ENCODE peak calls at places on chromosomes 5 and 9, in seven cellular contexts. One of them, this sample, is unnamed.

GRCh38 chr9:89011683-89012082 is 20.4 kb downstream of the S1PR3 start:
- DNase-seq in astrocyte: no peak
- DNase-seq in stimulated activated naive CD8-positive, alpha-beta T cell treated with anti-CD3 and anti-CD28 coated beads, Interleukin-15, Interleukin-2, amounts not matched to agents 100 U/mL and 50 U/mL, for 24 hours: no peak
- DNase-seq in AG10803: no peak
- DNase-seq in NCI-H748 treated with DMSO at 0.1 percent for 48 hours: no peak
- DNase-seq in cardiac fibroblast: no peak
- DNase-seq in cerebellum: no peak
- DNase-seq in this sample: no peak

GRCh38 chr5:146878471-146879172 is at the start of gene PPP2R2B:
- DNase-seq in astrocyte: peak
- DNase-seq in stimulated activated naive CD8-positive, alpha-beta T cell treated with anti-CD3 and anti-CD28 coated beads, Interleukin-15, Interleukin-2, amounts not matched to agents 100 U/mL and 50 U/mL, for 24 hours: peak
- DNase-seq in AG10803: peak
- DNase-seq in NCI-H748 treated with DMSO at 0.1 percent for 48 hours: peak
- DNase-seq in cardiac fibroblast: peak
- DNase-seq in cerebellum: peak
- DNase-seq in this sample: no peak

GRCh38 chr5:121273818-121274433 is 577.8 kb upstream of the FTMT start:
- DNase-seq in astrocyte: peak
- DNase-seq in stimulated activated naive CD8-positive, alpha-beta T cell treated with anti-CD3 and anti-CD28 coated beads, Interleukin-15, Interleukin-2, amounts not matched to agents 100 U/mL and 50 U/mL, for 24 hours: no peak
- DNase-seq in AG10803: peak
- DNase-seq in NCI-H748 treated with DMSO at 0.1 percent for 48 hours: no peak
- DNase-seq in cardiac fibroblast: peak
- DNase-seq in cerebellum: no peak
- DNase-seq in this sample: no peak

GRCh38 chr5:148776780-148777179 is 49.6 kb upstream of the ADRB2 start:
- DNase-seq in astrocyte: peak
- DNase-seq in stimulated activated naive CD8-positive, alpha-beta T cell treated with anti-CD3 and anti-CD28 coated beads, Interleukin-15, Interleukin-2, amounts not matched to agents 100 U/mL and 50 U/mL, for 24 hours: peak
- DNase-seq in AG10803: peak
- DNase-seq in NCI-H748 treated with DMSO at 0.1 percent for 48 hours: no peak
- DNase-seq in cardiac fibroblast: peak
- DNase-seq in cerebellum: no peak
- DNase-seq in this sample: no peak

GRCh38 chr5:69416699-69417098 is 1.8 kb downstream of the MARVELD2 start:
- DNase-seq in astrocyte: no peak
- DNase-seq in stimulated activated naive CD8-positive, alpha-beta T cell treated with anti-CD3 and anti-CD28 coated beads, Interleukin-15, Interleukin-2, amounts not matched to agents 100 U/mL and 50 U/mL, for 24 hours: no peak
- DNase-seq in AG10803: no peak
- DNase-seq in NCI-H748 treated with DMSO at 0.1 percent for 48 hours: no peak
- DNase-seq in cardiac fibroblast: no peak
- DNase-seq in cerebellum: no peak
- DNase-seq in this sample: no peak

GRCh38 chr9:134540441-134541372 is 100.9 kb upstream of the COL5A1 start:
- DNase-seq in astrocyte: no peak
- DNase-seq in stimulated activated naive CD8-positive, alpha-beta T cell treated with anti-CD3 and anti-CD28 coated beads, Interleukin-15, Interleukin-2, amounts not matched to agents 100 U/mL and 50 U/mL, for 24 hours: no peak
- DNase-seq in AG10803: no peak
- DNase-seq in NCI-H748 treated with DMSO at 0.1 percent for 48 hours: no peak
- DNase-seq in cardiac fibroblast: no peak
- DNase-seq in cerebellum: no peak
- DNase-seq in this sample: no peak

GRCh38 chr5:112684737-112685136 is 52.9 kb upstream of the APC start:
- DNase-seq in astrocyte: peak
- DNase-seq in stimulated activated naive CD8-positive, alpha-beta T cell treated with anti-CD3 and anti-CD28 coated beads, Interleukin-15, Interleukin-2, amounts not matched to agents 100 U/mL and 50 U/mL, for 24 hours: no peak
- DNase-seq in AG10803: peak
- DNase-seq in NCI-H748 treated with DMSO at 0.1 percent for 48 hours: no peak
- DNase-seq in cardiac fibroblast: peak
- DNase-seq in cerebellum: no peak
- DNase-seq in this sample: no peak

GRCh38 chr9:3906437-3907213 is 380.8 kb upstream of the RFX3 start:
- DNase-seq in astrocyte: peak
- DNase-seq in stimulated activated naive CD8-positive, alpha-beta T cell treated with anti-CD3 and anti-CD28 coated beads, Interleukin-15, Interleukin-2, amounts not matched to agents 100 U/mL and 50 U/mL, for 24 hours: no peak
- DNase-seq in AG10803: peak
- DNase-seq in NCI-H748 treated with DMSO at 0.1 percent for 48 hours: no peak
- DNase-seq in cardiac fibroblast: peak
- DNase-seq in cerebellum: no peak
- DNase-seq in this sample: no peak

GRCh38 chr5:156186760-156187159 is 140.2 kb upstream of the SGCD start:
- DNase-seq in astrocyte: peak
- DNase-seq in stimulated activated naive CD8-positive, alpha-beta T cell treated with anti-CD3 and anti-CD28 coated beads, Interleukin-15, Interleukin-2, amounts not matched to agents 100 U/mL and 50 U/mL, for 24 hours: no peak
- DNase-seq in AG10803: peak
- DNase-seq in NCI-H748 treated with DMSO at 0.1 percent for 48 hours: no peak
- DNase-seq in cardiac fibroblast: peak
- DNase-seq in cerebellum: no peak
- DNase-seq in this sample: no peak

GRCh38 chr9:79023134-79023577 is 548.6 kb upstream of the TLE4 start:
- DNase-seq in astrocyte: peak
- DNase-seq in stimulated activated naive CD8-positive, alpha-beta T cell treated with anti-CD3 and anti-CD28 coated beads, Interleukin-15, Interleukin-2, amounts not matched to agents 100 U/mL and 50 U/mL, for 24 hours: no peak
- DNase-seq in AG10803: peak
- DNase-seq in NCI-H748 treated with DMSO at 0.1 percent for 48 hours: no peak
- DNase-seq in cardiac fibroblast: peak
- DNase-seq in cerebellum: no peak
- DNase-seq in this sample: no peak

GRCh38 chr9:131545003-131545785 is at the start of gene PRRT1B:
- DNase-seq in astrocyte: no peak
- DNase-seq in stimulated activated naive CD8-positive, alpha-beta T cell treated with anti-CD3 and anti-CD28 coated beads, Interleukin-15, Interleukin-2, amounts not matched to agents 100 U/mL and 50 U/mL, for 24 hours: no peak
- DNase-seq in AG10803: no peak
- DNase-seq in NCI-H748 treated with DMSO at 0.1 percent for 48 hours: peak
- DNase-seq in cardiac fibroblast: no peak
- DNase-seq in cerebellum: no peak
- DNase-seq in this sample: peak

GRCh38 chr5:109853362-109853761 is 163.6 kb downstream of the MAN2A1 start:
- DNase-seq in astrocyte: peak
- DNase-seq in stimulated activated naive CD8-positive, alpha-beta T cell treated with anti-CD3 and anti-CD28 coated beads, Interleukin-15, Interleukin-2, amounts not matched to agents 100 U/mL and 50 U/mL, for 24 hours: no peak
- DNase-seq in AG10803: peak
- DNase-seq in NCI-H748 treated with DMSO at 0.1 percent for 48 hours: no peak
- DNase-seq in cardiac fibroblast: no peak
- DNase-seq in cerebellum: no peak
- DNase-seq in this sample: no peak

GRCh38 chr9:137454145-137454505 is 5.0 kb downstream of the NSMF start:
- DNase-seq in astrocyte: no peak
- DNase-seq in stimulated activated naive CD8-positive, alpha-beta T cell treated with anti-CD3 and anti-CD28 coated beads, Interleukin-15, Interleukin-2, amounts not matched to agents 100 U/mL and 50 U/mL, for 24 hours: peak
- DNase-seq in AG10803: no peak
- DNase-seq in NCI-H748 treated with DMSO at 0.1 percent for 48 hours: no peak
- DNase-seq in cardiac fibroblast: no peak
- DNase-seq in cerebellum: no peak
- DNase-seq in this sample: no peak

GRCh38 chr9:77848897-77849296 is 182.7 kb downstream of the GNAQ start:
- DNase-seq in astrocyte: peak
- DNase-seq in stimulated activated naive CD8-positive, alpha-beta T cell treated with anti-CD3 and anti-CD28 coated beads, Interleukin-15, Interleukin-2, amounts not matched to agents 100 U/mL and 50 U/mL, for 24 hours: no peak
- DNase-seq in AG10803: peak
- DNase-seq in NCI-H748 treated with DMSO at 0.1 percent for 48 hours: no peak
- DNase-seq in cardiac fibroblast: peak
- DNase-seq in cerebellum: no peak
- DNase-seq in this sample: no peak

GRCh38 chr9:98357921-98358535 is 102.6 kb upstream of the TBC1D2 start:
- DNase-seq in astrocyte: peak
- DNase-seq in stimulated activated naive CD8-positive, alpha-beta T cell treated with anti-CD3 and anti-CD28 coated beads, Interleukin-15, Interleukin-2, amounts not matched to agents 100 U/mL and 50 U/mL, for 24 hours: no peak
- DNase-seq in AG10803: peak
- DNase-seq in NCI-H748 treated with DMSO at 0.1 percent for 48 hours: no peak
- DNase-seq in cardiac fibroblast: peak
- DNase-seq in cerebellum: no peak
- DNase-seq in this sample: no peak

This sample was measured in NCI-H526 treated with DMSO at 0.1 percent for 48 hours.